ENCODE peak calls at places on chromosomes 6 and 20, in six cellular contexts. R is pulmonary artery endothelial cell; X is activated naive CD8-positive, alpha-beta T cell treated with anti-CD3 and anti-CD28 coated beads, Interleukin-2, amount 50 U/mL, for 24 hours; B is EL; W is stimulated activated naive CD4-positive, alpha-beta T cell; M is activated CD4-positive, alpha-beta T cell treated with anti-CD3 and anti-CD28 coated beads, Interleukin-2, amount 50 U/mL, for 48 hours. P is an unnamed sample.

GRCh38 chr6:12047304-12047703 is 35.2 kb downstream of the HIVEP1 start:
- DNase-seq in B (no peak), X (no peak), W (no peak), M (no peak), R (no peak), P (no peak)

GRCh38 chr6:114304304-114304887 is 38.4 kb downstream of the HS3ST5 start:
- DNase-seq in W (no peak), B (peak; percentile 15), M (no peak), X (no peak), R (no peak), P (no peak)

GRCh38 chr6:35474978-35475570 is 6.9 kb downstream of the RPL10A start:
- DNase-seq in X (no peak), R (no peak), M (no peak), W (no peak), B (no peak), P (no peak)

GRCh38 chr6:157723376-157723775 is 99.7 kb upstream of the SNX9 start:
- DNase-seq in M (no peak), R (no peak), X (no peak), W (no peak), B (no peak), P (no peak)

GRCh38 chr6:169701218-169701952 is 444 bp downstream of the WDR27 start:
- DNase-seq in X (peak; percentile 29), B (no peak), M (no peak), W (no peak), R (no peak), P (peak; percentile 59)

GRCh38 chr20:43590036-43590391 is 723 bp upstream of the IFT52 start:
- DNase-seq in X (peak; percentile 14), W (no peak), R (no peak), M (peak; percentile 22), B (no peak), P (no peak)

GRCh38 chr6:109793793-109794192 is 102.7 kb downstream of the FIG4 start:
- DNase-seq in X (no peak), R (peak; percentile 81), B (peak; percentile 96), W (no peak), M (peak; percentile 13), P (peak; percentile 12)

GRCh38 chr6:3211681-3212080 is 15.8 kb downstream of the TUBB2B start:
- DNase-seq in W (no peak), B (peak; percentile 61), R (no peak), M (no peak), X (no peak), P (no peak)